ENCODE peak calls at places on chromosome 3, in four cellular contexts. One of them, this sample, is unnamed.

GRCh38 chr3:120469440-120470415 is 18.9 kb upstream of the FSTL1 start:
- DNase-seq in sigmoid colon: no peak
- DNase-seq in CD4-positive, alpha-beta memory T cell: no peak
- DNase-seq in effector memory CD4-positive, alpha-beta T cell: no peak
- DNase-seq in this sample: no peak

GRCh38 chr3:184582583-184582982 is 21.0 kb downstream of the EPHB3 start:
- DNase-seq in sigmoid colon: peak; percentile 86
- DNase-seq in CD4-positive, alpha-beta memory T cell: no peak
- DNase-seq in effector memory CD4-positive, alpha-beta T cell: no peak
- DNase-seq in this sample: no peak

GRCh38 chr3:147914532-147914931 is 505.4 kb downstream of the ZIC1 start:
- DNase-seq in sigmoid colon: no peak
- DNase-seq in CD4-positive, alpha-beta memory T cell: no peak
- DNase-seq in effector memory CD4-positive, alpha-beta T cell: no peak
- DNase-seq in this sample: no peak

GRCh38 chr3:150227839-150228238 is 180.3 kb upstream of the TSC22D2 start:
- DNase-seq in sigmoid colon: no peak
- DNase-seq in CD4-positive, alpha-beta memory T cell: peak; percentile 2
- DNase-seq in effector memory CD4-positive, alpha-beta T cell: no peak
- DNase-seq in this sample: no peak

GRCh38 chr3:50600841-50601591 is 10.6 kb downstream of the CISH start:
- DNase-seq in sigmoid colon: peak; percentile 99
- DNase-seq in CD4-positive, alpha-beta memory T cell: peak; percentile 69
- DNase-seq in effector memory CD4-positive, alpha-beta T cell: peak; percentile 47
- DNase-seq in this sample: no peak

GRCh38 chr3:133591271-133591742 is 17.8 kb downstream of the CDV3 start:
- DNase-seq in sigmoid colon: no peak
- DNase-seq in CD4-positive, alpha-beta memory T cell: no peak
- DNase-seq in effector memory CD4-positive, alpha-beta T cell: no peak
- DNase-seq in this sample: no peak

GRCh38 chr3:33146791-33147445 is 33.1 kb downstream of the CRTAP start:
- DNase-seq in sigmoid colon: no peak
- DNase-seq in CD4-positive, alpha-beta memory T cell: no peak
- DNase-seq in effector memory CD4-positive, alpha-beta T cell: no peak
- DNase-seq in this sample: no peak

GRCh38 chr3:49013738-49014660 is 4.4 kb downstream of the DALRD3 start:
- DNase-seq in sigmoid colon: no peak
- DNase-seq in CD4-positive, alpha-beta memory T cell: peak; percentile 39
- DNase-seq in effector memory CD4-positive, alpha-beta T cell: peak; percentile 29
- DNase-seq in this sample: no peak

GRCh38 chr3:166265153-166265552 is 427.9 kb upstream of the BCHE start:
- DNase-seq in sigmoid colon: no peak
- DNase-seq in CD4-positive, alpha-beta memory T cell: no peak
- DNase-seq in effector memory CD4-positive, alpha-beta T cell: no peak
- DNase-seq in this sample: no peak

GRCh38 chr3:77464106-77464688 is 424.3 kb downstream of the ROBO2 start:
- DNase-seq in sigmoid colon: no peak
- DNase-seq in CD4-positive, alpha-beta memory T cell: no peak
- DNase-seq in effector memory CD4-positive, alpha-beta T cell: no peak
- DNase-seq in this sample: no peak

GRCh38 chr3:112604536-112604935 is 36.4 kb downstream of the CCDC80 start:
- DNase-seq in sigmoid colon: no peak
- DNase-seq in CD4-positive, alpha-beta memory T cell: no peak
- DNase-seq in effector memory CD4-positive, alpha-beta T cell: no peak
- DNase-seq in this sample: no peak

GRCh38 chr3:185823280-185824044 is 1.4 kb downstream of the IGF2BP2 start:
- DNase-seq in sigmoid colon: peak; percentile 69
- DNase-seq in CD4-positive, alpha-beta memory T cell: peak; percentile 15
- DNase-seq in effector memory CD4-positive, alpha-beta T cell: no peak
- DNase-seq in this sample: no peak

GRCh38 chr3:117692416-117692995 is 982.9 kb downstream of the TUSC7 start:
- DNase-seq in sigmoid colon: no peak
- DNase-seq in CD4-positive, alpha-beta memory T cell: no peak
- DNase-seq in effector memory CD4-positive, alpha-beta T cell: no peak
- DNase-seq in this sample: no peak

GRCh38 chr3:130709671-130710070 is 37.0 kb downstream of the PIK3R4 start:
- DNase-seq in sigmoid colon: no peak
- DNase-seq in CD4-positive, alpha-beta memory T cell: no peak
- DNase-seq in effector memory CD4-positive, alpha-beta T cell: no peak
- DNase-seq in this sample: no peak

GRCh38 chr3:127855246-127855645 is 32.9 kb upstream of the MGLL start:
- DNase-seq in sigmoid colon: no peak
- DNase-seq in CD4-positive, alpha-beta memory T cell: no peak
- DNase-seq in effector memory CD4-positive, alpha-beta T cell: no peak
- DNase-seq in this sample: no peak
- H3K36me3 ChIP-seq in sigmoid colon: no peaks in the 10 kb centered on the region
- H3K36me3 ChIP-seq in CD4-positive, alpha-beta memory T cell: no peaks in the 10 kb centered on the region
- H3K36me3 ChIP-seq in effector memory CD4-positive, alpha-beta T cell: no peaks in the 10 kb centered on the region
- H3K36me3 ChIP-seq in this sample: no peaks in the 10 kb centered on the region

GRCh38 chr3:64928683-64929082 is 240.9 kb upstream of the ADAMTS9 start:
- DNase-seq in sigmoid colon: no peak
- DNase-seq in CD4-positive, alpha-beta memory T cell: no peak
- DNase-seq in effector memory CD4-positive, alpha-beta T cell: no peak
- DNase-seq in this sample: no peak
- H3K4me3 ChIP-seq in sigmoid colon: no peak overlapping the region
- H3K4me3 ChIP-seq in CD4-positive, alpha-beta memory T cell: no peak overlapping the region
- H3K4me3 ChIP-seq in effector memory CD4-positive, alpha-beta T cell: no peak overlapping the region
- H3K4me3 ChIP-seq in this sample: no peak overlapping the region

GRCh38 chr3:15744176-15744575 is 53.6 kb downstream of the ANKRD28 start:
- DNase-seq in sigmoid colon: no peak
- DNase-seq in CD4-positive, alpha-beta memory T cell: no peak
- DNase-seq in effector memory CD4-positive, alpha-beta T cell: no peak
- DNase-seq in this sample: no peak
- H3K36me3 ChIP-seq in sigmoid colon: no peaks in the 10 kb centered on the region
- H3K36me3 ChIP-seq in CD4-positive, alpha-beta memory T cell: no peaks in the 10 kb centered on the region
- H3K36me3 ChIP-seq in effector memory CD4-positive, alpha-beta T cell: no peaks in the 10 kb centered on the region
- H3K36me3 ChIP-seq in this sample: no peaks in the 10 kb centered on the region

GRCh38 chr3:53940651-53941050 is 49.0 kb upstream of the SELENOK start:
- DNase-seq in sigmoid colon: no peak
- DNase-seq in CD4-positive, alpha-beta memory T cell: no peak
- DNase-seq in effector memory CD4-positive, alpha-beta T cell: no peak
- DNase-seq in this sample: no peak
- H3K4me3 ChIP-seq in sigmoid colon: no peak overlapping the region
- H3K4me3 ChIP-seq in CD4-positive, alpha-beta memory T cell: no peak overlapping the region
- H3K4me3 ChIP-seq in effector memory CD4-positive, alpha-beta T cell: no peak overlapping the region
- H3K4me3 ChIP-seq in this sample: no peak overlapping the region

GRCh38 chr3:10093678-10094077 is 14.4 kb downstream of the FANCD2OS start:
- DNase-seq in sigmoid colon: no peak
- DNase-seq in CD4-positive, alpha-beta memory T cell: no peak
- DNase-seq in effector memory CD4-positive, alpha-beta T cell: no peak
- DNase-seq in this sample: no peak

DNA sequence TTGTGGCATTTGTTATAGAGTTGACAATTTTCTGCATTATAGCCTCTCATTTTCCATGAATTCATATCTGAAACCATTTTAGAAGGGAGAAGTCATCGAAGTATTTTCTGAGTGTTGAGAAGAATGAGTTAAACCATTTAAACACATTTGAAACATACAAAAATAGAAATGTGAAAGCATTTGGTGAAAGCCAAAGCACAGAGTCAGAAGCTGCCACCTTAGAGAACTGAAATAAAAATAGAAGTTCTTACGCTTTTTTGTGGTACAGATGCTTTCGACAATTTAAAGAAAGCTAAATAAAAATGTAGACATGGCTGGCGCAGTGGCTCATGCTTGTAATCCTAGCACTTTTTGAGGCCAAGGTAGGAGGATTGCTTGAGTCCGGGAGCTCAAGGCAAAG is 9.0 kb downstream of the FANCD2OS start:
- DNase-seq in sigmoid colon: no peak
- DNase-seq in CD4-positive, alpha-beta memory T cell: no peak
- DNase-seq in effector memory CD4-positive, alpha-beta T cell: no peak
- DNase-seq in this sample: no peak
- H3K36me3 ChIP-seq in sigmoid colon: no peaks in the 10 kb centered on the region
- H3K36me3 ChIP-seq in CD4-positive, alpha-beta memory T cell: no peaks in the 10 kb centered on the region
- H3K36me3 ChIP-seq in effector memory CD4-positive, alpha-beta T cell: no peaks in the 10 kb centered on the region
- H3K36me3 ChIP-seq in this sample: no peaks in the 10 kb centered on the region

GRCh38 chr3:73010158-73010557 is 13.5 kb downstream of the PPP4R2 start:
- DNase-seq in sigmoid colon: no peak
- DNase-seq in CD4-positive, alpha-beta memory T cell: no peak
- DNase-seq in effector memory CD4-positive, alpha-beta T cell: no peak
- DNase-seq in this sample: no peak

GRCh38 chr3:73009008-73009407 is 12.4 kb downstream of the PPP4R2 start:
- DNase-seq in sigmoid colon: no peak
- DNase-seq in CD4-positive, alpha-beta memory T cell: no peak
- DNase-seq in effector memory CD4-positive, alpha-beta T cell: no peak
- DNase-seq in this sample: no peak

GRCh38 chr3:73004316-73004715 is 7.7 kb downstream of the PPP4R2 start:
- DNase-seq in sigmoid colon: no peak
- DNase-seq in CD4-positive, alpha-beta memory T cell: no peak
- DNase-seq in effector memory CD4-positive, alpha-beta T cell: no peak
- DNase-seq in this sample: no peak

GRCh38 chr3:73009750-73010149 is 13.1 kb downstream of the PPP4R2 start:
- DNase-seq in sigmoid colon: no peak
- DNase-seq in CD4-positive, alpha-beta memory T cell: no peak
- DNase-seq in effector memory CD4-positive, alpha-beta T cell: no peak
- DNase-seq in this sample: no peak

GRCh38 chr3:73007992-73008712 is 11.5 kb downstream of the PPP4R2 start:
- DNase-seq in sigmoid colon: no peak
- DNase-seq in CD4-positive, alpha-beta memory T cell: no peak
- DNase-seq in effector memory CD4-positive, alpha-beta T cell: no peak
- DNase-seq in this sample: no peak
- H3K4me3 ChIP-seq in sigmoid colon: no peak overlapping the region
- H3K4me3 ChIP-seq in CD4-positive, alpha-beta memory T cell: no peak overlapping the region
- H3K4me3 ChIP-seq in effector memory CD4-positive, alpha-beta T cell: no peak overlapping the region
- H3K4me3 ChIP-seq in this sample: no peak overlapping the region

DNA sequence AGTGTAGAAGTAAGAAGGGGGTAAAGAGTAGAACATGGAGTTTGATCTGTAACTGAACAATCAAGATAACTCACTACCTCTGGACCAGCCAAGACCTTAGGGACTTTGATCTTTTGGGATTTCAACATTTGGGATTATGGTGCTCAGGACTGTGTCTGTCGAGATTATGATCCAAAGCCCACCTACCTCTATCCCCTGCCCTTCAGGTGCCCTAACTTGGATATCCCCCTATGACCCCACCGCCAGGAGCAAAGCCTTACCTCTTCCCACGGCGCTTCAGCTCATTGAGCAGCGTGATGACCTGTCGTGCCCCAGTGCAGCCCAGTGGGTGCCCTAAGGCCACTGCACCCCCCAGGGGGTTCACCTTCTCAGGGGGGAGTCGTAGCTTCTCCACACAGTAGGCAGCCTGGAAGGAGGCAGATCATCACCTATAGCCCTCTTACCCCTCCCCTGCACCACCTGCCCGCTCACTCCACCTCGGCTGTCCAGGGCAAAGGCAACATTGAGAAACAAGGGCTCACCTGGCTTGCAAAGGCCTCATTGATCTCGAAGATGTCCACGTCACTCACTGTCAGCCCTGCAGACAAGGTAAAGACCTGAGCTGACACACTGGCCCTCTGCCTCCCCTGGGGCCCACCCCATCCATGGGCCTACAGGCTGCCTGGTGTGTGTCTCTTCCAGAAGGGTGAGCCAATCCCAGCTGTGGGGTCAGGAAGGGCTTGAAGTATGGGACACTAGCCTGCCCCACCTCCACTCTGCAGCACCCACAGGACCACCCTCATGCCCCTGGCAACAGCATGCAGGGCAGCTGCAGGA is 11.4 kb downstream of the ACAA1 start:
- DNase-seq in sigmoid colon: peak; percentile 57
- DNase-seq in CD4-positive, alpha-beta memory T cell: no peak
- DNase-seq in effector memory CD4-positive, alpha-beta T cell: no peak
- DNase-seq in this sample: no peak
- H3K36me3 ChIP-seq in sigmoid colon: peaks cover 64% of the 10 kb centered on the region
- H3K36me3 ChIP-seq in CD4-positive, alpha-beta memory T cell: peaks cover 85% of the 10 kb centered on the region
- H3K36me3 ChIP-seq in effector memory CD4-positive, alpha-beta T cell: peaks cover 89% of the 10 kb centered on the region
- H3K36me3 ChIP-seq in this sample: no peaks in the 10 kb centered on the region

GRCh38 chr3:168671091-168671490 is 575.4 kb upstream of the GOLIM4 start:
- DNase-seq in sigmoid colon: no peak
- DNase-seq in CD4-positive, alpha-beta memory T cell: no peak
- DNase-seq in effector memory CD4-positive, alpha-beta T cell: no peak
- DNase-seq in this sample: no peak
- H3K4me3 ChIP-seq in sigmoid colon: no peak overlapping the region
- H3K4me3 ChIP-seq in CD4-positive, alpha-beta memory T cell: no peak overlapping the region
- H3K4me3 ChIP-seq in effector memory CD4-positive, alpha-beta T cell: no peak overlapping the region
- H3K4me3 ChIP-seq in this sample: no peak overlapping the region

DNA sequence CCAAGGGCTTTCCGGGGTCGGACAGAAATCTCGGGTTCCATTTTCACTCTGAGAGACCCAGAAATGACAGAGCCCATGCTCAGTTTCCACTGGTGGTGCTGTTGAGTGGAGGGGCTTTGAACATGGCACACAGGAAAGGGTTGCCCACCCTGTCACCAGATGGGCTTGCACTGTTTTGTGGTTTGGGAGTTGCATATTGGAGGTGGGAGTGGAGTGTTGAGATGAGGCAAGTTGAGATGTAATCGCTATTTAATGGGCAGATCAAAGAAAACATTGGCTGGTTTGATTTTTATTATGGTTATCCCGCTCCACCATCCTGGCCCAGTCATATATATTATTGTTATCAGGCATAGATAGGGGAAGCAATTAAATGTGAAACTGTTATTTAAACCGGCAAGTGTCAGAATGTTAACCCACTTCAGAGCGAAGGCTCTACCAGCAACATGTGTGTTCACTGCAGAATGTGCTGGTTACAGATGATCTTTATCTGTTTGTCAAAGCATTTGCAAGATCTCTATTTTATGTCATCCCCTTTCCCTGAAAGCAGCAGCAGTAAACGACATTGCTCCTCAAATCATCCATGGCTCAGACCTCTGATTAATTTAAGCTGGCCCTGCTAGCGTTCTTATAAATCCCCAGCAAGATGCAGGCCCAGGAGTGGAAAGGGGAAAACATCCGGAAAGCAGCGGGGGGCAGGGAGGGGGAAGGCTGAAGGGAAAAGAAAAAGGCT is 58.3 kb upstream of the TSEN2 start:
- DNase-seq in sigmoid colon: no peak
- DNase-seq in CD4-positive, alpha-beta memory T cell: no peak
- DNase-seq in effector memory CD4-positive, alpha-beta T cell: no peak
- DNase-seq in this sample: no peak
- H3K36me3 ChIP-seq in sigmoid colon: no peaks in the 10 kb centered on the region
- H3K36me3 ChIP-seq in CD4-positive, alpha-beta memory T cell: no peaks in the 10 kb centered on the region
- H3K36me3 ChIP-seq in effector memory CD4-positive, alpha-beta T cell: no peaks in the 10 kb centered on the region
- H3K36me3 ChIP-seq in this sample: no peaks in the 10 kb centered on the region

GRCh38 chr3:128054363-128054762 is 2.1 kb downstream of the SEC61A1 start:
- DNase-seq in sigmoid colon: no peak
- DNase-seq in CD4-positive, alpha-beta memory T cell: no peak
- DNase-seq in effector memory CD4-positive, alpha-beta T cell: no peak
- DNase-seq in this sample: no peak
- H3K4me3 ChIP-seq in sigmoid colon: no peak overlapping the region
- H3K4me3 ChIP-seq in CD4-positive, alpha-beta memory T cell: no peak overlapping the region
- H3K4me3 ChIP-seq in effector memory CD4-positive, alpha-beta T cell: no peak overlapping the region
- H3K4me3 ChIP-seq in this sample: peak overlapping the region; percentile 8